ENCODE peak calls at places on chromosomes 5 and 9, in nine cellular contexts. J is tibial artery, X is IMR-90, N is lower lobe of right lung, C is spleen, H is cardiac muscle cell, Z is SK-N-SH, U is stomach, V is gastrocnemius medialis. B is an unnamed sample. For H3K4me1, the result is how much of the 10 kb centered on the place peaks cover.

GRCh38 chr9:99368341-99369326 is 146.6 kb downstream of the SEC61B start:
- DNase-seq in V (peak), U (no peak), Z (no peak), H (peak), J (peak), X (peak), N (no peak), C (no peak), B (peak)

GRCh38 chr5:132414634-132415377 is 45.3 kb downstream of the SLC22A5 start:
- DNase-seq in V (no peak), X (no peak), C (no peak), N (no peak), U (no peak), Z (no peak), J (no peak), H (peak), B (no peak)

GRCh38 chr5:147690595-147690994 is 91.9 kb downstream of the JAKMIP2 start:
- DNase-seq in J (no peak), U (peak), N (no peak), X (peak), V (no peak), H (no peak), C (no peak), Z (no peak), B (no peak)

GRCh38 chr5:176469293-176469692 is 21.1 kb downstream of the FAF2 start:
- DNase-seq in U (no peak), X (no peak), V (no peak), Z (no peak), C (no peak), N (no peak), H (no peak), J (no peak), B (no peak)

GRCh38 chr5:116318091-116318854 is 233.4 kb downstream of the COMMD10 start:
- DNase-seq in N (no peak), U (no peak), Z (no peak), C (no peak), X (no peak), H (no peak), V (no peak), J (no peak), B (no peak)

GRCh38 chr5:97408331-97408730 is 225.3 kb upstream of the RIOK2 start:
- DNase-seq in U (no peak), H (no peak), N (no peak), V (no peak), Z (no peak), C (peak), X (no peak), J (no peak), B (no peak)

GRCh38 chr5:119398713-119399492 is 43.1 kb downstream of the TNFAIP8 start:
- DNase-seq in N (peak), J (peak), X (no peak), U (peak), H (peak), C (no peak), V (no peak), Z (no peak), B (peak)

GRCh38 chr5:175052351-175052750 is 328.0 kb downstream of the MSX2 start:
- DNase-seq in C (no peak), X (no peak), N (no peak), Z (no peak), U (no peak), J (no peak), H (no peak), V (no peak), B (no peak)

GRCh38 chr9:79257215-79257614 is 314.6 kb upstream of the TLE4 start:
- DNase-seq in V (no peak), N (peak), C (no peak), H (no peak), X (no peak), U (no peak), J (no peak), Z (no peak), B (no peak)

GRCh38 chr5:5494489-5495402 is 72.3 kb downstream of the ICE1 start:
- DNase-seq in C (peak), H (peak), U (peak), V (peak), N (peak), J (no peak), X (peak), Z (peak), B (no peak)

GRCh38 chr5:39427225-39427624 is 2.4 kb upstream of the DAB2 start:
- DNase-seq in J (no peak), Z (no peak), N (no peak), U (no peak), C (no peak), X (peak), V (no peak), H (peak), B (no peak)

GRCh38 chr5:39426136-39426535 is 1.4 kb upstream of the DAB2 start:
- DNase-seq in C (no peak), N (no peak), H (no peak), X (no peak), V (no peak), Z (no peak), U (no peak), J (no peak), B (no peak)

GRCh38 chr5:39423331-39423751 is 1.4 kb downstream of the DAB2 start:
- DNase-seq in V (no peak), U (no peak), H (no peak), J (peak), N (no peak), X (no peak), Z (no peak), C (no peak), B (no peak)

GRCh38 chr5:39422886-39423285 is 1.9 kb downstream of the DAB2 start:
- DNase-seq in N (no peak), Z (no peak), V (no peak), U (no peak), H (no peak), C (no peak), X (no peak), J (no peak), B (no peak)

DNA sequence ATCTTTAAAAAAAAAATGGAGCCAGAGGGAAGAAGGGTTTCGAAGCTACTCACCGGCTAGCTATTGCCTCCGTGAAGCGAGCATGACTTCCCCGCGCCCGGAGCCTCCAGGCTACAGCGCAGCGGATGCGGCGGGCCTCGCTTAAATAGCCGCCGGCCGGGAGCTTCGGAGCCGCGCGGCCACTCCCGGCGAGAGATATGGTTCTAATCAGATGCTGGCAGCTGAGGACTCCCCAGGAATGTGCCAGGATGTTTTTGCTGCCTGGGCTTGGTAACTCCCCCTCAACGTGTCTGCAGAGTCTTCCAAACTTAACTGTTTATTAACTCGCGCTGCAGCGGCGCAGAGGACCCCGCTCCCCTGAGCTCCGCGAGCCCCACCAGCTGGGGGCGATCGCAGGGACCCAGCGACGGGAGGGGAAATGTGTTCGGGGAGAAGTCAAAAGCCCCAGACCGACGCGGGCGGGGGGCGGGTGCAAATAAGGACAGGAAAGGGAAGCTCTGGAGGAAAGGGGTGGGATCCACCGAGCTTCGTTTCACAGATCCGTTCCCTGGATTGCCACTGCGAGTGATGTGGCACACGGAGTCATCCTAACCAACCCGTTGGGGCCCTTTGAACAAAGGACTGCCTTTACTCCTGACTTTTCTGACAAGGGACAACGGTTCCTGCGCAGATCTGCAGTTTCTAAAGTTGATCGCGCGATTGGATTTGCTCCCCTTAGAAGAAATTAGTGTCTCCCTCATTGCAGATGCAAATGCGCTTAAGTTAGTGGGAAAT is at the start of gene DAB2:
- DNase-seq in X (peak), Z (peak), J (peak), V (peak), N (peak), U (peak), C (peak), H (peak), B (peak)
- H3K27ac ChIP-seq in X (peak), Z (peak), J (peak), V (peak), N (peak), U (peak), C (peak), H (peak), B (peak)

GRCh38 chr5:138466058-138466899 is 1.0 kb downstream of the EGR1 start:
- DNase-seq in J (peak), H (no peak), X (peak), Z (peak), C (peak), V (no peak), U (peak), N (peak), B (no peak)

GRCh38 chr5:138465288-138466057 is at the start of gene EGR1:
- DNase-seq in C (peak), X (peak), N (peak), J (peak), V (peak), U (peak), H (peak), Z (peak), B (peak)

GRCh38 chr5:138464388-138465287 is 641 bp upstream of the EGR1 start:
- DNase-seq in V (peak), X (peak), J (peak), N (peak), C (peak), Z (peak), U (peak), H (peak), B (peak)

GRCh38 chr5:138463335-138464017 is 1.8 kb upstream of the EGR1 start:
- DNase-seq in Z (peak), C (no peak), U (no peak), X (no peak), J (no peak), V (no peak), H (peak), N (peak), B (no peak)

GRCh38 chr5:138464018-138464387 is 1.3 kb upstream of the EGR1 start:
- DNase-seq in X (peak), H (peak), J (peak), U (peak), V (peak), N (peak), C (peak), Z (peak), B (peak)
- H3K4me1 ChIP-seq in X (under half), H (under half), J (under half), U (under half), V (under half), N (under half), C (under half), Z (under half), B (under half)

DNA sequence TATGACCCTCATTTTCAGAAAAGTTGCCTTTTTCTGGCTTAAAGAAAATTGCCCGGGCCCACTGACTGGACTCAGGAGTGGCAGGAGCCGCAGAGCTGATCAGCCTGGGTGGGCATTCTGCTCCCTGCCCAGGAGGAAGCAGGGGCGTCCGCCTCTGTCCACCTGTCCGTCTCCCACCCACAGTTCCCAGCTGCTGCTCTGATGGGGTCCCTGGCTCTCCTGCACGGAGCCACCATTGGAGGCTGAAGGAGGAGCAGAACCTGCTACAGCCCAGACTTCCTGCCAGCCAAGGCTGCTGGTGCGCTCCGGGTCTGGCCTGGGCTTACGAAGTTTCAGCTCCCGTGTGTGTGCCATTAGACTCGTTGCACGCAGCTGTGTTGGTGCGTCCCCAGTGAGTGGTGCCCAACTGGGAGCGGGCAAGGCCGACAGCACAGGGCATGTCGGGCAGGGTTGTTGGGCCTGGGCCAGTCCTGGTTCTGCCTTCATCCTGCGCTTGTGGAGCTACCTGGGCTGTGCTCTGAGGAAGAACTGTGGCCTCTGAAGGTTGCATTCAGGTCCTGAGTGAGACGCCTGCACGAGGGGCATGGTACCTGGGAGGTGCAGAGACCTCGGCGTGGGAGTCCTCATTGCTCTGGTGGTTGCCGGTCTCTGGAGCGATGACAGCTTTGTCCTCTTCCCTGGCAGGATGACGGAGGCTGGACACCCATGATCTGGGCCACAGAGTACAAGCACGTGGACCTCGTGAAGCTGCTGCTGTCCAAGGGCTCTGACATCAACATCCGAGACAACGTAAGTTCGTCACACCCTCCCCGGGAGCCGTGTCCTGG is 77.2 kb upstream of the CACNA1B start:
- DNase-seq in H (no peak), C (no peak), J (no peak), X (no peak), N (no peak), Z (no peak), U (no peak), V (no peak), B (no peak)
- H3K27ac ChIP-seq in H (no peak), C (no peak), J (no peak), X (no peak), N (no peak), Z (no peak), U (no peak), V (no peak), B (no peak)

GRCh38 chr9:33164138-33164809 is 2.9 kb downstream of the B4GALT1 start:
- DNase-seq in N (no peak), U (no peak), C (no peak), Z (no peak), X (no peak), H (peak), J (no peak), V (no peak), B (no peak)
- H3K4me1 ChIP-seq in N (half or more), U (half or more), C (half or more), Z (half or more), X (under half), H (half or more), J (half or more), V (half or more), B (half or more)

DNA sequence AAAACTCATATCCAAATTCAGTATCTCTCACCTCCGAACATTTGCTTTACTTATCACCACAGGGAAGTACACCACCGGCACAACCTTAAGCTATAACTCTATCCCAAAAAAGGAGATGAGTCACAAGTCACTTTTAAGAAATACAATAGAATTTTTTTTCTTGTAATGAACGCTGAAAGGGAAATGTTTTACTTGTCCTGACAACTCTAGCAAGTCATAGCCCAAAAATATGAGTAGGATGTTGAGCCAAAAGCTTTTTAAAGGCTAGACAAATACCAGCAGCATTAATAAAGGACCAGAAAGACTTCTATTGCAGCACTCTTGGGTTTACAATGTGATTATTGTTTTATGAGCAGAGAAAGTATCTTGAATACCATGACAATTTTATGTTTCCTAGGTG is 147.3 kb upstream of the FST start:
- DNase-seq in C (no peak), Z (no peak), V (no peak), N (no peak), U (no peak), X (peak), J (no peak), H (peak), B (no peak)
- H3K27ac ChIP-seq in C (no peak), Z (peak), V (no peak), N (no peak), U (no peak), X (peak), J (peak), H (no peak), B (peak)

DNA sequence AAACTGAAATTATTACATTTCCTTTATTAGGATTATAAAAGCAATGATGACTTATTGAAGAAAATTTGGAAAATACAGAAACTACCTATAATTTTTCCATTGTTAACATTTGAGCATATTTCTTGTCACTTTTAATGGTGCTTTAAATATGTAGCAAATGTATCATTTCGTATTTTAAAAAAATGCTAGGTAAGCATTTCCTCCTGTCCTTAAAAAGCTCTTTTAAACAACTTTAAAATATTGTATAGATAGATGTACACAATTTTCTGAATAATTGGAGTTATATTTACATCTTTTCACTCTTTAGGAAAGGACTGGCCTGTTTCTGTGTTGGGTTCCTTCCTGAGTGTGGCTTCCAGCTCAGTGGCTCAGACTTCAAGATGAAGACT is 15.6 kb downstream of the TENT4A start:
- DNase-seq in Z (no peak), V (no peak), H (no peak), U (no peak), X (no peak), C (no peak), J (no peak), N (no peak), B (no peak)
- H3K4me1 ChIP-seq in Z (under half), V (half or more), H (under half), U (half or more), X (half or more), C (under half), J (half or more), N (half or more), B (under half)

GRCh38 chr5:167897371-167897770 is 394.1 kb upstream of the WWC1 start:
- DNase-seq in Z (no peak), H (no peak), N (no peak), U (no peak), X (no peak), V (no peak), C (no peak), J (no peak), B (no peak)
- H3K27ac ChIP-seq in Z (no peak), H (no peak), N (no peak), U (no peak), X (no peak), V (no peak), C (no peak), J (no peak), B (no peak)

B was measured in thoracic aorta.